ENCODE peak calls at places on chromosome 18, in four cellular contexts. C is D341Med, Y is NCI-H1092, T is sciatic nerve. X is an unnamed sample.

GRCh38 chr18:63591725-63592124 is 4.6 kb downstream of the SERPINB13 start:
- DNase-seq in C (no peak), Y (no peak), T (no peak), X (no peak)

GRCh38 chr18:9822587-9822986 is 63.2 kb upstream of the TXNDC2 start:
- DNase-seq in T (no peak), C (no peak), Y (no peak), X (no peak)

GRCh38 chr18:11398625-11399024 is 210.8 kb upstream of the SLC35G4 start:
- DNase-seq in Y (no peak), C (no peak), T (no peak), X (no peak)

GRCh38 chr18:10057808-10058791 is 144.3 kb downstream of the VAPA start:
- DNase-seq in T (no peak), C (no peak), Y (no peak), X (no peak)

GRCh38 chr18:56987236-56987635 is 159.7 kb upstream of the BOD1L2 start:
- DNase-seq in C (no peak), Y (no peak), T (no peak), X (no peak)

GRCh38 chr18:8050616-8051314 is 483.6 kb downstream of the PTPRM start:
- DNase-seq in C (no peak), Y (no peak), T (no peak), X (no peak)

GRCh38 chr18:8949206-8949605 is 153.3 kb upstream of the NDUFV2 start:
- DNase-seq in C (no peak), T (no peak), Y (no peak), X (no peak)

GRCh38 chr18:24805156-24805555 is 344.7 kb downstream of the HRH4 start:
- DNase-seq in Y (no peak), C (no peak), T (no peak), X (no peak)

GRCh38 chr18:62282188-62282629 is 42.9 kb upstream of the TNFRSF11A start:
- DNase-seq in C (no peak), T (no peak), Y (no peak), X (no peak)

GRCh38 chr18:12307871-12308385 is at the start of gene TUBB6:
- DNase-seq in T (peak), Y (no peak), C (peak), X (peak)

GRCh38 chr18:6561893-6562292 is 147.2 kb upstream of the L3MBTL4 start:
- DNase-seq in T (no peak), C (no peak), Y (no peak), X (no peak)

GRCh38 chr18:69839989-69840388 is 107.7 kb downstream of the CD226 start:
- DNase-seq in T (no peak), Y (no peak), C (no peak), X (no peak)

GRCh38 chr18:59993560-59993959 is 93.8 kb downstream of the PMAIP1 start:
- DNase-seq in C (no peak), T (no peak), Y (no peak), X (no peak)

GRCh38 chr18:13726972-13727331 is 479 bp downstream of the RNMT start:
- DNase-seq in T (no peak), Y (no peak), C (no peak), X (peak)